ENCODE peak calls at places on chromosomes 3 and 15, in four cellular contexts. U is GM12878, P is H1, T is K562. C is an unnamed sample.

GRCh38 chr3:139491027-139491700 is 14.8 kb upstream of the RBP2 start:
- DNase-seq in U (no peak), P (peak), T (no peak), C (no peak)

GRCh38 chr3:56935821-56936220 is 124.6 kb upstream of the SPATA12 start:
- DNase-seq in U (no peak), P (no peak), T (no peak), C (no peak)

GRCh38 chr15:96351801-96352593 is 21.5 kb downstream of the NR2F2 start:
- DNase-seq in U (no peak), P (peak), T (no peak), C (no peak)

GRCh38 chr3:101556064-101556463 is 5.6 kb upstream of the TRMT10C start:
- DNase-seq in U (no peak), P (no peak), T (no peak), C (no peak)

GRCh38 chr3:16884084-16884747 is 539 bp upstream of the PLCL2 start:
- DNase-seq in U (no peak), P (peak), T (peak), C (no peak)

GRCh38 chr3:75171632-75172230 is 492.4 kb upstream of the FRG2C start:
- DNase-seq in U (no peak), P (no peak), T (peak), C (no peak)

GRCh38 chr3:125585595-125586223 is 9.6 kb downstream of the OSBPL11 start:
- DNase-seq in U (no peak), P (peak), T (peak), C (peak)

GRCh38 chr3:171221104-171221503 is 194.6 kb upstream of the SLC2A2 start:
- DNase-seq in U (no peak), P (no peak), T (no peak), C (no peak)

GRCh38 chr3:186825294-186825821 is 17.2 kb upstream of the ADIPOQ start:
- DNase-seq in U (no peak), P (peak), T (peak), C (no peak)

GRCh38 chr3:89649431-89649830 is 542.0 kb downstream of the EPHA3 start:
- DNase-seq in U (no peak), P (no peak), T (no peak), C (no peak)

GRCh38 chr15:55916666-55917409 is 76.6 kb downstream of the NEDD4 start:
- DNase-seq in U (no peak), P (no peak), T (no peak), C (no peak)

GRCh38 chr3:63818282-63819150 is 583 bp upstream of the C3orf49 start:
- DNase-seq in U (peak), P (peak), T (peak), C (peak)

GRCh38 chr3:134771962-134772361 is 23.1 kb upstream of the EPHB1 start:
- DNase-seq in U (no peak), P (peak), T (no peak), C (no peak)

GRCh38 chr3:25272090-25272489 is 156.0 kb upstream of the RARB start:
- DNase-seq in U (no peak), P (no peak), T (no peak), C (no peak)

GRCh38 chr3:25277503-25277902 is 150.6 kb upstream of the RARB start:
- DNase-seq in U (no peak), P (no peak), T (no peak), C (no peak)

GRCh38 chr3:25273582-25274171 is 154.4 kb upstream of the RARB start:
- DNase-seq in U (no peak), P (no peak), T (no peak), C (no peak)
- TF ChIP-seq EGR1 in U (no peak), P (no peak), T (no peak), C (no peak)

DNA sequence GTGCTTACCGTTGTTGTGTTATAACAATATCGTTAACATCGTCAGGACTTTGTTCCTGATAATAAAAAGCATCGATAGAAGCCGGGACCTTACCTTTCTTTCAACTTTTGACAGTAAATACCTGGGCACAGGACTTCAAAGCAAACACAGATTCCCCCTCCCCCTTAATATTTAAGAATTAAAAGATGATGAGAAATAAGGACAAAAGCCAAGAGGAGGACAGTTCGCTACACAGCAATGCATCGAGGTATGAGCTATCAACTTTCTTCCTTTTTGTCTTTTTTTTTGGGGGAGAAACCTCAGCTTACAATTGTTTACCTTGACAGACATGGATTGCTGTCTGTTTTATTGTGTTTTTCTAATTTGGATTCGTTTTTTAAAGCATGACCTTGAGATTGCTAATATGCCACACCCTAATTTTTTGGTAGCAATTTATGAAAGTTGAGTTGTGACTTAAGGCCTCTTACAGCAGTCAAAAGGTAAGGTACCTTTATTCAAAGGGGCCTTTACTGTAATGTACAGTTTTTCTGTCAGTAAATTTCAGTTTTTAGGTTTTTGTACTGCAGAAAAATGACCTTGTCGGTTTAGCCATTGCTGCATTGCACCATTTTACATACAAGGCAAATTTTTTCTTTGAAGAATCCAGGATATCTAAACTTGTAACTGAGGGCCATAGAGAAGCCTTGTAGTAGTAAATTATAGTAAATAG is 1.1 kb downstream of the CHD2 start:
- DNase-seq in U (no peak), P (no peak), T (no peak), C (no peak)
- TF ChIP-seq POLR2AphosphoS5 in U (peak), P (no peak), T (no peak), C (peak)

DNA sequence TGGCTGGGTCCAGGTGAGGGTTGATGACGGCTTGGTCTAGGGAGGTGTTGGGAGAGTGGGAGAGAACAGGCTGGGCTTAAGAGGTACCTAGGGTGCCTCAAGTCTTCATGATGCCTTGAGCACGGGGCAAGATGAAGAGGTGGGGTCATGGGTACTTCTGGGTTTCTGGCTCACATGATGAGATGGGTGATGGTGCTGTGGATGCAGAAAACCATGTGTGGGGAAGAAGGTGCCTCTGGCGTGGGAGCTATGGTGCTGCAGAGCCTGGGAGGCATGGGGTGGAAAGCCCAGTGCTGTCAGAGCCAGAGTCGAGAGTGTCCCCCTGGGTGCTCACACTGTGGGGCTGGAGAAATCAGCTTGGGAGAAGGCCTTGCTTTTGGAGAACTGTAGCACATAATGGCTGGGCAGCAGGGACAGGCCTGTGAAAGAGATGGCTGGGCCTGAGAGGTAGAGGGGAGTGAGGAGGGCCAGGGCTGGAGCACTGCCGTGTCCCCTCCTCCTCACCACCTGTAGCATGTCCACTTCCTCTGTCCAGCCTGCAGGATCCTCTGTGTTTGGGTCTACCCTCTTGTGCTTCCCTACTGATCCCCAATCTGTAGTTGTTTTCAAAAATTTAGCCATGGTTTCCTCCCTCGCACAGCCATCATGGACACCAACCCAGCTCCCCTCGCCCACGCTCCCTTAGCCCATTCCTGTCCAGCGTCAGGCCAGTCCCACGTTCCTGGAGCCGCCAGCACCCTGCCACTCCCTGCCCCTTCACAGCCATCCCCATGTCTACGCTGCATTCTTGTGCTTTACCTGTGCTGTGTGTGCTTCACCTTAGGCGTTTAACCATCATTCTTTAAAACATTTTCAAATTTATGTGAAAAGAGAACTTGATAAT is 132.0 kb downstream of the EEFSEC start:
- DNase-seq in U (no peak), P (peak), T (no peak), C (no peak)
- TF ChIP-seq YY1 in U (no peak), P (no peak), T (no peak), C (no peak)

DNA sequence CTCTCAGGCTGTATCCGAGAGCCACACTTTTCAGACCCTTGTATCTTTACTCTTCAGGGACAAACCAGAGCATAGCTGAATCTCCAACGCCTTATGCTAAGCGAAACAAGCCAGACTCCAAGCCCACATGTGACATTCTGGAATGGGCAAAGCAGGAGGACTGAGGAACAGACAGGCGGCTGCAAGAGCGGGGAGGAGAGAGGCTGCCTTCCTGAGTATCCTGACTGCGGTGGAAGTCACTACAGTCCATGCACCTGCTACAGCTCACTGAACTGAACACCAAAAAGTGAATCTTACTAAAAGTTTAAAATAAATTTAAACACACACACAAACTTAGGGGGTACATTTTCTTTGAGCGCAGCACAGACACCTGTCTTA is 1.5 kb downstream of the CYFIP1 start:
- DNase-seq in U (no peak), P (no peak), T (no peak), C (no peak)
- TF ChIP-seq EGR1 in U (no peak), P (no peak), T (no peak), C (no peak)

GRCh38 chr15:70528270-70528706 is 235.1 kb downstream of the UACA start:
- DNase-seq in U (peak), P (peak), T (peak), C (peak)
- TF ChIP-seq POLR2AphosphoS5 in U (no peak), P (no peak), T (no peak), C (peak)

GRCh38 chr3:58659051-58659675 is 7.4 kb downstream of the FAM3D start:
- DNase-seq in U (no peak), P (peak), T (peak), C (peak)
- TF ChIP-seq YY1 in U (no peak), P (peak), T (no peak), C (no peak)

DNA sequence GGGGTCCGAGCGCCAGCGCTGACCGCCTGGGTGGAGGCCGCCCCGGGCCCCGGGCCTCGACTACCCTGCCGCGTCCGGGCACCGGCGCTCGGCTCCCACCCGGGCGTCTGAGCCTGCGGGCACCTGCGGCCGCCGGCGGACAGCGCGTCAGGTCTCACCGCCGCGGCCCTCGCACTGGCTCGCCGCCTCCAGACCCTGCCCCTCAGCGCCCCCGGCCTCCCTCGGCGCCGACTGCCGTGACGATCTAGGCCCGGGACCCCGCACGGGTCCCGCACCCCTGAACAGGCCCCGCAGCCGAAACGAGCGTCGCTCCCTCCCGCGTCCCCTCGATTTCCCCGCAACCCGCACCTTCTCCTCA is 297 bp downstream of the PRC1 start:
- DNase-seq in U (no peak), P (no peak), T (no peak), C (no peak)
- TF ChIP-seq EGR1 in U (no peak), P (no peak), T (no peak), C (no peak)

DNA sequence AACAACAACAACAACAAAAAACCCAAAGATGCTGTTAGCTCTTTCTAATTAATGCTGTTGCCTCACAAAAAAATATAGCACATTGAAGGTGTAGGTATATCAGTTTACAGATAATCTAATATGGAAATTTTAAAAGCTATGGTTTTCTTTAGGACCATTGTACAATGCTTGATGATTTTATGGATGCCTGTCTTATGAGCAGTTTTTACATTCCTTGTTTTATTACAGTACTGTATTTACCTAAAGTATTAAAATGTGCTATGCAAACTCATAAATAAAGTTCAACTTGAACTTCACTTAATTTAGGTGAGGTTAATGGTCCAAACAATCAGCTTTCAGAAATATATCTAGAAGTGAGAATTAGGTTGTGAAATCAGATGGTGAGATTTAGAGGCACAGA is 212.2 kb upstream of the GOLIM4 start:
- DNase-seq in U (no peak), P (no peak), T (no peak), C (no peak)
- TF ChIP-seq POLR2AphosphoS5 in U (no peak), P (no peak), T (no peak), C (no peak)

GRCh38 chr3:71152039-71152891 is 431.3 kb downstream of the FOXP1 start:
- DNase-seq in U (no peak), P (no peak), T (no peak), C (no peak)

GRCh38 chr3:71152892-71153265 is 430.6 kb downstream of the FOXP1 start:
- DNase-seq in U (no peak), P (peak), T (no peak), C (no peak)

GRCh38 chr3:71156062-71156665 is 427.4 kb downstream of the FOXP1 start:
- DNase-seq in U (no peak), P (no peak), T (no peak), C (no peak)

GRCh38 chr3:71153753-71154152 is 429.8 kb downstream of the FOXP1 start:
- DNase-seq in U (no peak), P (no peak), T (no peak), C (no peak)

GRCh38 chr3:71154846-71155245 is 428.7 kb downstream of the FOXP1 start:
- DNase-seq in U (no peak), P (no peak), T (no peak), C (no peak)
- TF ChIP-seq YY1 in U (no peak), P (no peak), T (no peak), C (no peak)

GRCh38 chr3:136409549-136409948 is 159.4 kb downstream of the PCCB start:
- DNase-seq in U (no peak), P (no peak), T (no peak), C (no peak)
- TF ChIP-seq EGR1 in U (no peak), P (no peak), T (no peak), C (no peak)

C was measured in HCT116.